ENCODE peak calls at places on chromosome 16, in four cellular contexts. H is K562, M is HepG2, Y is GM12891. R is an unnamed sample.
A peak's percentile ranks its signal among the peaks of the same experiment; 100 is the strongest.

GRCh38 chr16:28181557-28181914 is 30.2 kb downstream of the XPO6 start:
- DNase-seq in H (no peak), M (peak; percentile 88), Y (no peak), R (no peak)

GRCh38 chr16:79599837-79600635 is 501 bp downstream of the MAF start:
- DNase-seq in H (peak; percentile 14), M (no peak), Y (peak; percentile 37), R (no peak)

GRCh38 chr16:17590711-17591654 is 120.2 kb upstream of the XYLT1 start:
- DNase-seq in H (no peak), M (no peak), Y (no peak), R (no peak)

GRCh38 chr16:50680907-50681885 is at the start of gene SNX20:
- DNase-seq in H (no peak), M (no peak), Y (no peak), R (peak; percentile 60)

GRCh38 chr16:2507052-2507678 is 6.6 kb upstream of the ATP6V0C start:
- DNase-seq in H (no peak), M (no peak), Y (peak; percentile 71), R (peak; percentile 77)

GRCh38 chr16:50509521-50510341 is 38.5 kb upstream of the NKD1 start:
- DNase-seq in H (peak; percentile 51), M (peak; percentile 50), Y (no peak), R (no peak)

GRCh38 chr16:84716740-84717139 is 16.9 kb downstream of the USP10 start:
- DNase-seq in H (no peak), M (no peak), Y (no peak), R (no peak)

GRCh38 chr16:3780570-3780969 is 63.2 kb upstream of the TRAP1 start:
- DNase-seq in H (no peak), M (no peak), Y (no peak), R (no peak)

GRCh38 chr16:49468611-49469322 is 95.2 kb downstream of the C16orf78 start:
- DNase-seq in H (no peak), M (no peak), Y (no peak), R (no peak)

GRCh38 chr16:2819179-2819938 is 2.3 kb downstream of the PRSS21 start:
- DNase-seq in H (no peak), M (no peak), Y (no peak), R (no peak)

GRCh38 chr16:3879258-3879886 is 1.1 kb downstream of the CREBBP start:
- DNase-seq in H (peak; percentile 39), M (no peak), Y (no peak), R (no peak)

GRCh38 chr16:53913082-53913870 is 209.3 kb downstream of the FTO start:
- DNase-seq in H (no peak), M (no peak), Y (no peak), R (no peak)
- TF ChIP-seq TAF1 in H (no peak), M (no peak), Y (no peak), R (no peak)

GRCh38 chr16:12087901-12088364 is 111.4 kb downstream of the SNX29 start:
- DNase-seq in H (no peak), M (no peak), Y (no peak), R (no peak)
- TF ChIP-seq TAF1 in H (no peak), M (no peak), Y (no peak), R (no peak)

DNA sequence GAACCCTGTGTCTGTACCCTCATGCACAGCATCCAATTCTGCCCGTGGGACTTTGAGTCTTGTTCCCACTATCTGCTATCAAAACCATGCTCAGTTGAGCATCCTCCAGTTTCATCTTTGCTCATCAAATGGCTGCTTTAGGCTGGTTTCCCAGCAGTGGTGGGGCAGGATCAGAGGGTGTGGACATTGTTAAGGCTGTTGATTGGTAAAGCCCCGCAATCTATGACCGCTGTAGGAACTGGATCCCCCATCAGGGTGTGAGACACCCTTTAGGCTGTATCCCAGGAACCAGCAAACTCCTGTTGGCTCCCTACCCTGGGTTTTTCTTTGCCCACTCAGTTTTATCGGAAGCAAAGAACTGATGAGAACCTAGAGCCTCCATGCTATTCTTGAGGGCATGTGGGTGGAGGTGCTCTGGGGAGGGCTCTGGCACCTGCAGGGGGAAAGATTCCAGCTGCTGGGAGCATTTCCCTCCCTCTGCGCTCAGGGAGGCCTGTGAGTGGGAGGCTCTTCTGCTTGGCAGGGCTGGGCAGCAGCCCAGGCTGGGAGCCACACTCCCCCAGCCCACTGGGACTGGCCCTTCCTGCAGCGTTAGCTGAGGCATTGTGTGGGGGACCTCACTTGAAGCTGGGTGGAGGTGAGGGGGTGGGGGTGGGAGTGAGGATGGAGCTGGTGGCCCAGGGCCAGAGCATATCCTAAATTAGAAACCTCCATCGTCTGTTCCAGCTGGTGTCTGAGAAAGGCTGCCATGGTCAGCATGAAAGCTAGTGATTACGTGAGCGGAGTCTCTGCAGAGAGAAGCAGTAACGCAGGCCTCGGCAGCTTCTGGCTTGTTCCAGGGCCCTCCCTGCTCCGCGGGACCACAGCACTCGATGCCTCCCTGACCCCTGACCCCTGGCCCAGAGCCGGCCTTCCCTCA is 160.6 kb downstream of the IRF8 start:
- DNase-seq in H (no peak), M (no peak), Y (no peak), R (no peak)
- TF ChIP-seq TAF1 in H (no peak), M (no peak), Y (no peak), R (no peak)

GRCh38 chr16:56011808-56012478 is 136.8 kb upstream of the CES5A start:
- DNase-seq in H (no peak), M (no peak), Y (no peak), R (no peak)
- TF ChIP-seq TAF1 in H (no peak), M (no peak), Y (no peak), R (no peak)

GRCh38 chr16:13305019-13305755 is 403.8 kb downstream of the SHISA9 start:
- DNase-seq in H (no peak), M (no peak), Y (no peak), R (no peak)
- TF ChIP-seq TAF1 in H (no peak), M (no peak), Y (no peak), R (no peak)

R was measured in GM12892.